ENCODE peak calls at places on chromosomes 4 and X, in seven cellular contexts. D is CD4-positive, alpha-beta T cell; R is cardiac fibroblast; S is AG09309; E is cardiac muscle cell; Q is A549; X is epithelial cell of proximal tubule. H is an unnamed sample.

GRCh38 chr4:153611679-153612078 is 72.4 kb upstream of the TLR2 start:
- DNase-seq in E (no peak), D (no peak), X (no peak), Q (no peak), R (peak), S (no peak), H (peak)

GRCh38 chrX:153614818-153615217 is 15.9 kb upstream of the CCNQ start:
- DNase-seq in Q (no peak), R (no peak), S (no peak), X (no peak), E (no peak), D (no peak), H (no peak)

GRCh38 chr4:186823989-186824388 is 100.3 kb upstream of the FAT1 start:
- DNase-seq in X (no peak), S (no peak), R (peak), Q (no peak), D (no peak), E (no peak), H (no peak)

GRCh38 chr4:173937871-173938270 is 345.6 kb downstream of the FBXO8 start:
- DNase-seq in X (no peak), E (no peak), R (peak), S (no peak), Q (no peak), D (no peak), H (no peak)

GRCh38 chr4:131288441-131288840 is 1860.7 kb upstream of the PCDH10 start:
- DNase-seq in S (no peak), R (no peak), E (no peak), D (no peak), Q (no peak), X (no peak), H (no peak)

GRCh38 chr4:173917255-173917960 is 366.1 kb downstream of the FBXO8 start:
- DNase-seq in D (no peak), X (no peak), R (peak), S (no peak), Q (no peak), E (no peak), H (no peak)

GRCh38 chr4:1413687-1414479 is 7.6 kb upstream of the NKX1-1 start:
- DNase-seq in X (no peak), E (no peak), Q (no peak), R (no peak), D (no peak), S (no peak), H (no peak)

GRCh38 chrX:643911-644303 is 13.3 kb downstream of the SHOX start:
- DNase-seq in S (no peak), D (no peak), X (no peak), Q (no peak), R (peak), E (no peak), H (no peak)

GRCh38 chrX:106894392-106894909 is 8.7 kb downstream of the RIPPLY1 start:
- DNase-seq in D (peak), X (no peak), Q (peak), E (peak), R (peak), S (peak), H (peak)

GRCh38 chr4:3316146-3316545 is 23.3 kb downstream of the RGS12 start:
- DNase-seq in X (no peak), S (no peak), R (no peak), Q (no peak), D (no peak), E (no peak), H (no peak)

GRCh38 chr4:53100801-53101581 is 238.9 kb downstream of the RASL11B start:
- DNase-seq in E (no peak), Q (no peak), X (no peak), D (no peak), S (peak), R (peak), H (no peak)

GRCh38 chr4:153731239-153731638 is 28.6 kb downstream of the RNF175 start:
- DNase-seq in X (no peak), D (no peak), Q (no peak), R (peak), S (peak), E (no peak), H (peak)

GRCh38 chrX:68511255-68511654 is 12.4 kb downstream of the YIPF6 start:
- DNase-seq in D (no peak), X (no peak), R (peak), Q (peak), E (peak), S (no peak), H (no peak)

GRCh38 chr4:7285244-7286122 is 93.1 kb downstream of the SORCS2 start:
- DNase-seq in D (no peak), S (no peak), X (no peak), Q (no peak), E (no peak), R (no peak), H (no peak)

GRCh38 chr4:181582595-181582994 is 660.6 kb upstream of the TENM3 start:
- DNase-seq in D (no peak), R (no peak), X (no peak), Q (peak), E (no peak), S (no peak), H (no peak)
- TF ChIP-seq CTCF in D (no peak), R (peak), X (no peak), Q (no peak), E (no peak), S (no peak), H (peak)

GRCh38 chrX:114162068-114162735 is 421.7 kb upstream of the HTR2C start:
- DNase-seq in Q (peak), S (no peak), D (no peak), E (peak), R (no peak), X (no peak), H (no peak)
- TF ChIP-seq CTCF in Q (no peak), S (no peak), D (no peak), E (no peak), R (no peak), X (no peak), H (no peak)

DNA sequence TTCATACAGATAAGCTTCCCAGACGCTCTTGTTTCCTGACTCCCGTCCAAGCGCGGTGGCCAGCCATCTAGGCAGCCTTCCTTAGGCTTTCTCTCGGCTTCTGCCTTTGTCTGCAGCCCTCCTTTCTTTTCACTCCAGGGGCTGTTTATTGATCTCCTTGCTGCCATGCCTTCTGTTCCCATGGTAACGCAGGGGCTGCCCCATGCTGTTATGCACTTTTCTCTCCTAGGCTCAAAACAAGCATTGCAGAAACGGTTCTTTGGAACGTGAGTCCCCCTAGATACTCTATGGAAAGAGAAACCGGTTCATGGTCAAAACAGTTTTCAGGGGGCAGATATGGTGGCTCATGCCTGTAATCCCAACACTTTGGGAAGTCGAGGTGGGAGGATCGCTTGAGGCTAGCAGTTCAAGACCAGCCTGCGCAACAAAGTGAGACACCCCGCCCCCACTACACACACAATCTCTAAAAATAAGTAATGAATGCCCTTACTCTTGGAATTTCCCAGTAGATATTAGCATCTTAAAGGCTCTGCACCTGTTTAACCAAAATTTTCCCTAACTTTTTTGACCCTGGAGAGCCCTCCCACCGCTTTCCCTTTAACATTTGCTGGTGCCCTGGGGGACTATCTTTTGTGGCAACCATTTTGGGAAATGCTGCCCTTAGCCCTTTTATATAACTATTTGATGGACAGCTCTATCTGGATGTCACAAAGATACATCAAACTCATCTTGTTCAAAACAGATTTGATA is 53.9 kb upstream of the ZNF157 start:
- DNase-seq in Q (no peak), S (no peak), R (no peak), D (no peak), E (peak), X (no peak), H (no peak)
- TF ChIP-seq CTCF in Q (no peak), S (no peak), R (no peak), D (no peak), E (no peak), X (no peak), H (no peak)

DNA sequence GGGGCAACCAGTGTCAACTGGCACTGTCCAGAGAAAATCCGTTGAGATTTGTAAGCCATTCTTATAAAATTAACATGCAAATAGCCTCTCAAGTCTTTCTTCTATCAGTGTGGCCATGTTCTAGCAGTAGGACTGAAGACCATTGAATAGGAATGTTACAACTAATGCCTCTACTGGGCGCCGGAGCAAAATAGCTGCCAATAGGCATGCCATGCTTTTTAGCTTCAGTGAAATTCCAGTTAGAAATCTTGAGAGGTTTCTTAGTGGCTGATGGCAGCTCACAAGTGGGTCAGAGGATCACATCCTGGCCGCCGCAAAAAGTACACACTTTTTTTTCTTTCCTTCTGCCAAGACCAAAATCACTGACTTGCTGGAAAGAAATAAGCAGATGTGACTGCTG is 293.0 kb downstream of the TENM3 start:
- DNase-seq in R (no peak), S (no peak), X (no peak), Q (no peak), D (no peak), E (peak), H (no peak)
- TF ChIP-seq CTCF in R (no peak), S (no peak), X (no peak), Q (no peak), D (no peak), E (no peak), H (no peak)

DNA sequence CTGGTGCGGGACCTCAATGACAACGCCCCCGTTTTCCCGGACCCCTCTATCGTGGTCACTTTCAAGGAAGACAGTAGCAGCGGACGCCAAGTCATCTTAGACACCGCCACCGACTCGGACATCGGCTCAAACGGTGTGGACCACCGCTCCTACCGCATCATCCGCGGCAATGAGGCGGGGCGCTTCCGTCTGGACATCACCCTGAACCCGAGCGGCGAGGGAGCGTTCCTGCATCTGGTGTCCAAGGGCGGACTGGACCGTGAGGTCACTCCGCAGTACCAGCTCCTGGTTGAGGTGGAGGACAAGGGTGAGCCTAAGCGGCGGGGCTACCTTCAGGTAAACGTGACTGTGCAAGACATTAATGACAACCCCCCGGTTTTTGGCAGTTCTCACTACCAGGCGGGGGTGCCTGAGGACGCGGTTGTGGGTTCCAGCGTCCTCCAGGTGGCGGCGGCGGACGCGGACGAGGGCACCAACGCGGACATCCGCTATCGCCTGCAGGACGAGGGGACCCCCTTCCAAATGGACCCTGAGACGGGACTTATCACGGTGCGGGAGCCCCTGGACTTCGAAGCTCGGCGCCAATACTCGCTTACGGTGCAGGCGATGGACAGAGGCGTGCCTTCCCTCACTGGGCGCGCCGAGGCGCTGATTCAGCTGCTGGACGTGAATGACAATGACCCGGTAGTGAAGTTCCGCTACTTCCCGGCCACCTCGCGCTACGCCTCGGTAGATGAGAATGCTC is 2.2 kb downstream of the FAT4 start:
- DNase-seq in X (no peak), E (peak), D (no peak), Q (peak), R (peak), S (no peak), H (no peak)
- TF ChIP-seq CTCF in X (peak), E (peak), D (no peak), Q (peak), R (peak), S (peak), H (peak)

H was measured in HFF-Myc.